ENCODE peak calls at places on chromosomes 6 and 20, in six cellular contexts. One of them, this sample, is unnamed.

GRCh38 chr20:22289442-22289841 is 294.9 kb downstream of the FOXA2 start:
- DNase-seq in heart left ventricle: no peak
- DNase-seq in AG20443: no peak
- DNase-seq in progenitor cell of endocrine pancreas: no peak
- DNase-seq in activated gamma-delta T cell treated with anti-CD3 and anti-CD28 coated beads, Interleukin-2, amount 50 U/mL, for 16 hours: no peak
- DNase-seq in activated T-cell treated with anti-CD3 and anti-CD28 coated beads, Interleukin-2, amount 50 U/mL, for 72 hours: no peak
- DNase-seq in this sample: no peak

GRCh38 chr20:37816726-37817125 is 86.2 kb upstream of the VSTM2L start:
- DNase-seq in heart left ventricle: no peak
- DNase-seq in AG20443: no peak
- DNase-seq in progenitor cell of endocrine pancreas: no peak
- DNase-seq in activated gamma-delta T cell treated with anti-CD3 and anti-CD28 coated beads, Interleukin-2, amount 50 U/mL, for 16 hours: no peak
- DNase-seq in activated T-cell treated with anti-CD3 and anti-CD28 coated beads, Interleukin-2, amount 50 U/mL, for 72 hours: no peak
- DNase-seq in this sample: no peak

GRCh38 chr6:3147914-3148757 is 9.2 kb downstream of the TUBB2A start:
- DNase-seq in heart left ventricle: no peak
- DNase-seq in AG20443: no peak
- DNase-seq in progenitor cell of endocrine pancreas: no peak
- DNase-seq in activated gamma-delta T cell treated with anti-CD3 and anti-CD28 coated beads, Interleukin-2, amount 50 U/mL, for 16 hours: no peak
- DNase-seq in activated T-cell treated with anti-CD3 and anti-CD28 coated beads, Interleukin-2, amount 50 U/mL, for 72 hours: no peak
- DNase-seq in this sample: no peak

GRCh38 chr6:46486186-46486585 is 5.1 kb downstream of the RCAN2 start:
- DNase-seq in heart left ventricle: no peak
- DNase-seq in AG20443: no peak
- DNase-seq in progenitor cell of endocrine pancreas: no peak
- DNase-seq in activated gamma-delta T cell treated with anti-CD3 and anti-CD28 coated beads, Interleukin-2, amount 50 U/mL, for 16 hours: no peak
- DNase-seq in activated T-cell treated with anti-CD3 and anti-CD28 coated beads, Interleukin-2, amount 50 U/mL, for 72 hours: no peak
- DNase-seq in this sample: no peak

GRCh38 chr6:41346435-41346834 is 11.0 kb downstream of the NCR2 start:
- DNase-seq in heart left ventricle: no peak
- DNase-seq in AG20443: no peak
- DNase-seq in progenitor cell of endocrine pancreas: no peak
- DNase-seq in activated gamma-delta T cell treated with anti-CD3 and anti-CD28 coated beads, Interleukin-2, amount 50 U/mL, for 16 hours: no peak
- DNase-seq in activated T-cell treated with anti-CD3 and anti-CD28 coated beads, Interleukin-2, amount 50 U/mL, for 72 hours: no peak
- DNase-seq in this sample: no peak

GRCh38 chr6:11194399-11195274 is 37.8 kb downstream of the NEDD9 start:
- DNase-seq in heart left ventricle: no peak
- DNase-seq in AG20443: no peak
- DNase-seq in progenitor cell of endocrine pancreas: no peak
- DNase-seq in activated gamma-delta T cell treated with anti-CD3 and anti-CD28 coated beads, Interleukin-2, amount 50 U/mL, for 16 hours: no peak
- DNase-seq in activated T-cell treated with anti-CD3 and anti-CD28 coated beads, Interleukin-2, amount 50 U/mL, for 72 hours: no peak
- DNase-seq in this sample: no peak

GRCh38 chr6:158152659-158153058 is 15.4 kb downstream of the SERAC1 start:
- DNase-seq in heart left ventricle: no peak
- DNase-seq in AG20443: no peak
- DNase-seq in progenitor cell of endocrine pancreas: no peak
- DNase-seq in activated gamma-delta T cell treated with anti-CD3 and anti-CD28 coated beads, Interleukin-2, amount 50 U/mL, for 16 hours: no peak
- DNase-seq in activated T-cell treated with anti-CD3 and anti-CD28 coated beads, Interleukin-2, amount 50 U/mL, for 72 hours: no peak
- DNase-seq in this sample: no peak

GRCh38 chr6:38715016-38715809 is at the start of gene DNAH8:
- DNase-seq in heart left ventricle: no peak
- DNase-seq in AG20443: peak
- DNase-seq in progenitor cell of endocrine pancreas: no peak
- DNase-seq in activated gamma-delta T cell treated with anti-CD3 and anti-CD28 coated beads, Interleukin-2, amount 50 U/mL, for 16 hours: peak
- DNase-seq in activated T-cell treated with anti-CD3 and anti-CD28 coated beads, Interleukin-2, amount 50 U/mL, for 72 hours: peak
- DNase-seq in this sample: no peak

GRCh38 chr6:110877154-110877564 is 2.6 kb downstream of the AMD1 start:
- DNase-seq in heart left ventricle: no peak
- DNase-seq in AG20443: no peak
- DNase-seq in progenitor cell of endocrine pancreas: no peak
- DNase-seq in activated gamma-delta T cell treated with anti-CD3 and anti-CD28 coated beads, Interleukin-2, amount 50 U/mL, for 16 hours: no peak
- DNase-seq in activated T-cell treated with anti-CD3 and anti-CD28 coated beads, Interleukin-2, amount 50 U/mL, for 72 hours: no peak
- DNase-seq in this sample: no peak

GRCh38 chr20:11366660-11367059 is 551.0 kb upstream of the BTBD3 start:
- DNase-seq in heart left ventricle: no peak
- DNase-seq in AG20443: no peak
- DNase-seq in progenitor cell of endocrine pancreas: no peak
- DNase-seq in activated gamma-delta T cell treated with anti-CD3 and anti-CD28 coated beads, Interleukin-2, amount 50 U/mL, for 16 hours: no peak
- DNase-seq in activated T-cell treated with anti-CD3 and anti-CD28 coated beads, Interleukin-2, amount 50 U/mL, for 72 hours: no peak
- DNase-seq in this sample: no peak

GRCh38 chr20:38728911-38729642 is 4.8 kb downstream of the SLC32A1 start:
- DNase-seq in heart left ventricle: no peak
- DNase-seq in AG20443: no peak
- DNase-seq in progenitor cell of endocrine pancreas: no peak
- DNase-seq in activated gamma-delta T cell treated with anti-CD3 and anti-CD28 coated beads, Interleukin-2, amount 50 U/mL, for 16 hours: no peak
- DNase-seq in activated T-cell treated with anti-CD3 and anti-CD28 coated beads, Interleukin-2, amount 50 U/mL, for 72 hours: peak
- DNase-seq in this sample: peak

GRCh38 chr6:40681622-40682021 is 94.5 kb upstream of the LRFN2 start:
- DNase-seq in heart left ventricle: no peak
- DNase-seq in AG20443: no peak
- DNase-seq in progenitor cell of endocrine pancreas: no peak
- DNase-seq in activated gamma-delta T cell treated with anti-CD3 and anti-CD28 coated beads, Interleukin-2, amount 50 U/mL, for 16 hours: no peak
- DNase-seq in activated T-cell treated with anti-CD3 and anti-CD28 coated beads, Interleukin-2, amount 50 U/mL, for 72 hours: no peak
- DNase-seq in this sample: no peak

GRCh38 chr6:53796791-53797190 is 2.0 kb downstream of the LRRC1 start:
- DNase-seq in heart left ventricle: no peak
- DNase-seq in AG20443: no peak
- DNase-seq in progenitor cell of endocrine pancreas: no peak
- DNase-seq in activated gamma-delta T cell treated with anti-CD3 and anti-CD28 coated beads, Interleukin-2, amount 50 U/mL, for 16 hours: no peak
- DNase-seq in activated T-cell treated with anti-CD3 and anti-CD28 coated beads, Interleukin-2, amount 50 U/mL, for 72 hours: no peak
- DNase-seq in this sample: no peak

GRCh38 chr6:107460074-107460631 is 789 bp upstream of the PDSS2 start:
- DNase-seq in heart left ventricle: no peak
- DNase-seq in AG20443: no peak
- DNase-seq in progenitor cell of endocrine pancreas: no peak
- DNase-seq in activated gamma-delta T cell treated with anti-CD3 and anti-CD28 coated beads, Interleukin-2, amount 50 U/mL, for 16 hours: no peak
- DNase-seq in activated T-cell treated with anti-CD3 and anti-CD28 coated beads, Interleukin-2, amount 50 U/mL, for 72 hours: no peak
- DNase-seq in this sample: no peak

GRCh38 chr6:6916598-6916997 is 191.2 kb upstream of the RREB1 start:
- DNase-seq in heart left ventricle: no peak
- DNase-seq in AG20443: peak
- DNase-seq in progenitor cell of endocrine pancreas: no peak
- DNase-seq in activated gamma-delta T cell treated with anti-CD3 and anti-CD28 coated beads, Interleukin-2, amount 50 U/mL, for 16 hours: no peak
- DNase-seq in activated T-cell treated with anti-CD3 and anti-CD28 coated beads, Interleukin-2, amount 50 U/mL, for 72 hours: no peak
- DNase-seq in this sample: no peak

GRCh38 chr6:170174771-170175643 is 115.9 kb downstream of the DLL1 start:
- DNase-seq in heart left ventricle: no peak
- DNase-seq in AG20443: no peak
- DNase-seq in progenitor cell of endocrine pancreas: no peak
- DNase-seq in activated gamma-delta T cell treated with anti-CD3 and anti-CD28 coated beads, Interleukin-2, amount 50 U/mL, for 16 hours: no peak
- DNase-seq in activated T-cell treated with anti-CD3 and anti-CD28 coated beads, Interleukin-2, amount 50 U/mL, for 72 hours: no peak
- DNase-seq in this sample: peak

GRCh38 chr6:2749972-2750600 is 636 bp downstream of the MYLK4 start:
- DNase-seq in heart left ventricle: peak
- DNase-seq in AG20443: peak
- DNase-seq in progenitor cell of endocrine pancreas: peak
- DNase-seq in activated gamma-delta T cell treated with anti-CD3 and anti-CD28 coated beads, Interleukin-2, amount 50 U/mL, for 16 hours: peak
- DNase-seq in activated T-cell treated with anti-CD3 and anti-CD28 coated beads, Interleukin-2, amount 50 U/mL, for 72 hours: peak
- DNase-seq in this sample: no peak

GRCh38 chr20:44211177-44212039 is 837 bp upstream of the OSER1 start:
- DNase-seq in heart left ventricle: no peak
- DNase-seq in AG20443: peak
- DNase-seq in progenitor cell of endocrine pancreas: no peak
- DNase-seq in activated gamma-delta T cell treated with anti-CD3 and anti-CD28 coated beads, Interleukin-2, amount 50 U/mL, for 16 hours: no peak
- DNase-seq in activated T-cell treated with anti-CD3 and anti-CD28 coated beads, Interleukin-2, amount 50 U/mL, for 72 hours: no peak
- DNase-seq in this sample: no peak

GRCh38 chr6:100099189-100100074 is 105.4 kb upstream of the MCHR2 start:
- DNase-seq in heart left ventricle: no peak
- DNase-seq in AG20443: peak
- DNase-seq in progenitor cell of endocrine pancreas: no peak
- DNase-seq in activated gamma-delta T cell treated with anti-CD3 and anti-CD28 coated beads, Interleukin-2, amount 50 U/mL, for 16 hours: no peak
- DNase-seq in activated T-cell treated with anti-CD3 and anti-CD28 coated beads, Interleukin-2, amount 50 U/mL, for 72 hours: no peak
- DNase-seq in this sample: no peak

GRCh38 chr6:3813150-3813780 is 35.9 kb upstream of the FAM50B start:
- DNase-seq in heart left ventricle: peak
- DNase-seq in AG20443: peak
- DNase-seq in progenitor cell of endocrine pancreas: no peak
- DNase-seq in activated gamma-delta T cell treated with anti-CD3 and anti-CD28 coated beads, Interleukin-2, amount 50 U/mL, for 16 hours: no peak
- DNase-seq in activated T-cell treated with anti-CD3 and anti-CD28 coated beads, Interleukin-2, amount 50 U/mL, for 72 hours: no peak
- DNase-seq in this sample: no peak

GRCh38 chr20:35306931-35307517 is 14.8 kb upstream of the FAM83C start:
- DNase-seq in heart left ventricle: no peak
- DNase-seq in AG20443: peak
- DNase-seq in progenitor cell of endocrine pancreas: peak
- DNase-seq in activated gamma-delta T cell treated with anti-CD3 and anti-CD28 coated beads, Interleukin-2, amount 50 U/mL, for 16 hours: no peak
- DNase-seq in activated T-cell treated with anti-CD3 and anti-CD28 coated beads, Interleukin-2, amount 50 U/mL, for 72 hours: peak
- DNase-seq in this sample: peak

GRCh38 chr6:37517411-37517812 is 17.7 kb upstream of the CCDC167 start:
- DNase-seq in heart left ventricle: no peak
- DNase-seq in AG20443: peak
- DNase-seq in progenitor cell of endocrine pancreas: no peak
- DNase-seq in activated gamma-delta T cell treated with anti-CD3 and anti-CD28 coated beads, Interleukin-2, amount 50 U/mL, for 16 hours: peak
- DNase-seq in activated T-cell treated with anti-CD3 and anti-CD28 coated beads, Interleukin-2, amount 50 U/mL, for 72 hours: peak
- DNase-seq in this sample: no peak

GRCh38 chr6:140670013-140670412 is 1295.6 kb upstream of the CITED2 start:
- DNase-seq in heart left ventricle: no peak
- DNase-seq in AG20443: no peak
- DNase-seq in progenitor cell of endocrine pancreas: no peak
- DNase-seq in activated gamma-delta T cell treated with anti-CD3 and anti-CD28 coated beads, Interleukin-2, amount 50 U/mL, for 16 hours: no peak
- DNase-seq in activated T-cell treated with anti-CD3 and anti-CD28 coated beads, Interleukin-2, amount 50 U/mL, for 72 hours: no peak
- DNase-seq in this sample: no peak

GRCh38 chr6:6725834-6726194 is 137.3 kb downstream of the LY86 start:
- DNase-seq in heart left ventricle: no peak
- DNase-seq in AG20443: no peak
- DNase-seq in progenitor cell of endocrine pancreas: no peak
- DNase-seq in activated gamma-delta T cell treated with anti-CD3 and anti-CD28 coated beads, Interleukin-2, amount 50 U/mL, for 16 hours: no peak
- DNase-seq in activated T-cell treated with anti-CD3 and anti-CD28 coated beads, Interleukin-2, amount 50 U/mL, for 72 hours: no peak
- DNase-seq in this sample: no peak

GRCh38 chr20:60113771-60114170 is 155.5 kb downstream of the CDH26 start:
- DNase-seq in heart left ventricle: no peak
- DNase-seq in AG20443: no peak
- DNase-seq in progenitor cell of endocrine pancreas: no peak
- DNase-seq in activated gamma-delta T cell treated with anti-CD3 and anti-CD28 coated beads, Interleukin-2, amount 50 U/mL, for 16 hours: no peak
- DNase-seq in activated T-cell treated with anti-CD3 and anti-CD28 coated beads, Interleukin-2, amount 50 U/mL, for 72 hours: no peak
- DNase-seq in this sample: no peak

GRCh38 chr6:142551145-142551811 is 249.5 kb downstream of the ADGRG6 start:
- DNase-seq in heart left ventricle: no peak
- DNase-seq in AG20443: peak
- DNase-seq in progenitor cell of endocrine pancreas: no peak
- DNase-seq in activated gamma-delta T cell treated with anti-CD3 and anti-CD28 coated beads, Interleukin-2, amount 50 U/mL, for 16 hours: no peak
- DNase-seq in activated T-cell treated with anti-CD3 and anti-CD28 coated beads, Interleukin-2, amount 50 U/mL, for 72 hours: peak
- DNase-seq in this sample: peak

GRCh38 chr20:25042531-25043498 is 15.1 kb downstream of the ACSS1 start:
- DNase-seq in heart left ventricle: peak
- DNase-seq in AG20443: no peak
- DNase-seq in progenitor cell of endocrine pancreas: no peak
- DNase-seq in activated gamma-delta T cell treated with anti-CD3 and anti-CD28 coated beads, Interleukin-2, amount 50 U/mL, for 16 hours: peak
- DNase-seq in activated T-cell treated with anti-CD3 and anti-CD28 coated beads, Interleukin-2, amount 50 U/mL, for 72 hours: peak
- DNase-seq in this sample: no peak

GRCh38 chr6:76052314-76052713 is 20.1 kb downstream of the IMPG1 start:
- DNase-seq in heart left ventricle: no peak
- DNase-seq in AG20443: no peak
- DNase-seq in progenitor cell of endocrine pancreas: no peak
- DNase-seq in activated gamma-delta T cell treated with anti-CD3 and anti-CD28 coated beads, Interleukin-2, amount 50 U/mL, for 16 hours: no peak
- DNase-seq in activated T-cell treated with anti-CD3 and anti-CD28 coated beads, Interleukin-2, amount 50 U/mL, for 72 hours: no peak
- DNase-seq in this sample: no peak

GRCh38 chr6:6758915-6759654 is 170.6 kb downstream of the LY86 start:
- DNase-seq in heart left ventricle: peak
- DNase-seq in AG20443: peak
- DNase-seq in progenitor cell of endocrine pancreas: peak
- DNase-seq in activated gamma-delta T cell treated with anti-CD3 and anti-CD28 coated beads, Interleukin-2, amount 50 U/mL, for 16 hours: no peak
- DNase-seq in activated T-cell treated with anti-CD3 and anti-CD28 coated beads, Interleukin-2, amount 50 U/mL, for 72 hours: peak
- DNase-seq in this sample: peak